ENCODE peak calls at places on chromosomes 4 and X, in seven cellular contexts. P is uterus, A is right lobe of liver, U is HCT116, I is GM13976, H is MCF 10A, N is BE2C. G is an unnamed sample.

GRCh38 chr4:61308033-61308432 is 107.9 kb downstream of the ADGRL3 start:
- DNase-seq in P (no peak), A (no peak), U (no peak), I (no peak), H (no peak), N (no peak), G (no peak)

GRCh38 chr4:9832640-9833039 is 51.2 kb downstream of the DRD5 start:
- DNase-seq in P (no peak), A (no peak), U (no peak), I (no peak), H (no peak), N (no peak), G (no peak)

GRCh38 chr4:70703695-70704332 is 15.5 kb downstream of the UTP3 start:
- DNase-seq in P (peak), A (no peak), U (no peak), I (no peak), H (peak), N (no peak), G (no peak)

GRCh38 chrX:16807976-16808542 is 21.8 kb downstream of the TXLNG start:
- DNase-seq in P (peak), A (no peak), U (no peak), I (no peak), H (peak), N (no peak), G (no peak)

GRCh38 chrX:128691872-128692271 is 639.7 kb upstream of the ACTRT1 start:
- DNase-seq in P (no peak), A (no peak), U (no peak), I (no peak), H (peak), N (no peak), G (no peak)

GRCh38 chr4:86582453-86582852 is 11.7 kb upstream of the PTPN13 start:
- DNase-seq in P (no peak), A (no peak), U (no peak), I (no peak), H (no peak), N (peak), G (no peak)

GRCh38 chrX:123927845-123928244 is 33.7 kb upstream of the STAG2 start:
- DNase-seq in P (no peak), A (no peak), U (no peak), I (no peak), H (no peak), N (no peak), G (no peak)

GRCh38 chr4:162952232-162952631 is 214.5 kb downstream of the NAF1 start:
- DNase-seq in P (no peak), A (no peak), U (peak), I (no peak), H (peak), N (no peak), G (no peak)

GRCh38 chr4:109298279-109299010 is 4.0 kb downstream of the COL25A1 start:
- DNase-seq in P (no peak), A (no peak), U (peak), I (no peak), H (peak), N (no peak), G (no peak)

GRCh38 chrX:21305799-21306336 is 68.3 kb upstream of the CNKSR2 start:
- DNase-seq in P (no peak), A (no peak), U (no peak), I (no peak), H (no peak), N (no peak), G (no peak)

GRCh38 chrX:17374619-17375360 is at the start of gene NHS:
- DNase-seq in P (peak), A (peak), U (peak), I (no peak), H (peak), N (peak), G (no peak)

GRCh38 chrX:37783284-37783683 is 3.4 kb downstream of the CYBB start:
- DNase-seq in P (no peak), A (peak), U (no peak), I (no peak), H (no peak), N (no peak), G (no peak)

GRCh38 chrX:48035891-48036290 is 29.1 kb downstream of the SPACA5 start:
- DNase-seq in P (no peak), A (no peak), U (no peak), I (no peak), H (no peak), N (no peak), G (no peak)

GRCh38 chrX:45806410-45807121 is 605.9 kb upstream of the DIPK2B start:
- DNase-seq in P (peak), A (no peak), U (no peak), I (peak), H (peak), N (no peak), G (peak)

GRCh38 chr4:139986108-139986507 is 167.9 kb downstream of the MAML3 start:
- DNase-seq in P (no peak), A (no peak), U (no peak), I (no peak), H (no peak), N (no peak), G (no peak)

GRCh38 chr4:8228319-8229250 is 29.5 kb downstream of the SH3TC1 start:
- DNase-seq in P (peak), A (peak), U (no peak), I (peak), H (peak), N (peak), G (peak)

GRCh38 chrX:120000490-120001246 is 57.1 kb upstream of the NKAP start:
- DNase-seq in P (no peak), A (no peak), U (no peak), I (no peak), H (peak), N (no peak), G (no peak)

GRCh38 chrX:68846536-68846935 is 17.7 kb downstream of the EFNB1 start:
- DNase-seq in P (no peak), A (no peak), U (no peak), I (no peak), H (no peak), N (no peak), G (no peak)

GRCh38 chrX:120429776-120430535 is 39.1 kb downstream of the LAMP2 start:
- DNase-seq in P (no peak), A (no peak), U (no peak), I (no peak), H (no peak), N (no peak), G (no peak)

GRCh38 chrX:13864264-13864663 is 47.4 kb upstream of the GPM6B start:
- DNase-seq in P (no peak), A (no peak), U (no peak), I (no peak), H (no peak), N (no peak), G (no peak)

GRCh38 chr4:152556283-152556682 is 20.4 kb upstream of the FBXW7 start:
- DNase-seq in P (no peak), A (no peak), U (no peak), I (no peak), H (no peak), N (no peak), G (no peak)

GRCh38 chrX:103571726-103572125 is 13.6 kb upstream of the TCEAL4 start:
- DNase-seq in P (no peak), A (no peak), U (no peak), I (no peak), H (no peak), N (no peak), G (no peak)

GRCh38 chr4:142168181-142168580 is 531.8 kb downstream of the IL15 start:
- DNase-seq in P (no peak), A (no peak), U (no peak), I (no peak), H (no peak), N (no peak), G (no peak)

GRCh38 chrX:1215123-1215823 is 2.8 kb upstream of the CRLF2 start:
- DNase-seq in P (no peak), A (no peak), U (no peak), I (no peak), H (no peak), N (no peak), G (no peak)

GRCh38 chrX:79268788-79269187 is 98.3 kb downstream of the ITM2A start:
- DNase-seq in P (no peak), A (no peak), U (no peak), I (no peak), H (peak), N (no peak), G (no peak)

GRCh38 chr4:116357758-116358157 is 727.6 kb downstream of the TRAM1L1 start:
- DNase-seq in P (no peak), A (no peak), U (no peak), I (no peak), H (peak), N (peak), G (no peak)

GRCh38 chrX:32867781-32868523 is 343.4 kb downstream of the DMD start:
- DNase-seq in P (no peak), A (no peak), U (no peak), I (no peak), H (no peak), N (no peak), G (no peak)

GRCh38 chr4:139857021-139857420 is 191.4 kb downstream of the MGST2 start:
- DNase-seq in P (no peak), A (peak), U (no peak), I (no peak), H (no peak), N (peak), G (no peak)

GRCh38 chr4:113539408-113539807 is 222.1 kb downstream of the CAMK2D start:
- DNase-seq in P (no peak), A (no peak), U (peak), I (no peak), H (no peak), N (no peak), G (no peak)

GRCh38 chrX:63417649-63418048 is 66.5 kb upstream of the SPIN4 start:
- DNase-seq in P (no peak), A (no peak), U (no peak), I (no peak), H (no peak), N (no peak), G (no peak)

GRCh38 chrX:151713859-151714258 is 2.0 kb upstream of the FATE1 start:
- DNase-seq in P (no peak), A (no peak), U (peak), I (peak), H (peak), N (peak), G (no peak)

GRCh38 chr4:2194556-2194955 is 47.4 kb downstream of the HAUS3 start:
- DNase-seq in P (no peak), A (no peak), U (no peak), I (no peak), H (no peak), N (no peak), G (no peak)

GRCh38 chrX:17435476-17435875 is 60.5 kb downstream of the NHS start:
- DNase-seq in P (no peak), A (no peak), U (no peak), I (no peak), H (no peak), N (no peak), G (no peak)

GRCh38 chr4:159386620-159387019 is 283.7 kb downstream of the RAPGEF2 start:
- DNase-seq in P (no peak), A (no peak), U (no peak), I (no peak), H (no peak), N (no peak), G (no peak)

GRCh38 chr4:159382875-159383568 is 280.1 kb downstream of the RAPGEF2 start:
- DNase-seq in P (no peak), A (no peak), U (no peak), I (no peak), H (no peak), N (no peak), G (no peak)

GRCh38 chr4:159383569-159383934 is 280.7 kb downstream of the RAPGEF2 start:
- DNase-seq in P (no peak), A (no peak), U (no peak), I (no peak), H (no peak), N (no peak), G (no peak)

GRCh38 chr4:159384017-159384416 is 281.1 kb downstream of the RAPGEF2 start:
- DNase-seq in P (no peak), A (no peak), U (no peak), I (no peak), H (no peak), N (no peak), G (no peak)

DNA sequence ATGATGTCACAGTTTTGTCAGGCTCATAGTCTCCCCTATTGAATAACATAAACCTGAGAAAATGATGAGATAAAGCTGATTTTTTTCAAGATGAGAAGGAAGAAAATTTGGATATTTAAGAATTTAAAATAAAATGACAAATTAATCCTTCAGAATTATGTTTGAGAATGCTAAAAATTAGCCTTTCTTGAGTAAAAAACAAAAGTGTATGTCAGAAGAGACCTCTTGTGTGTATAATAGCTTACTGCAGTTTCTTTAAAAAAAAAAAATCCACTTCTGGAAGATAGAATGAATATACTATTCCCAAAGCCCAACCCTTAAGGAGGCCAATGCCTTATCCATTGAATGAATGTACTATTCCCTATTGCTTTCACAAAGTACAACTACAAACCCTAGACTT is 281.7 kb downstream of the RAPGEF2 start:
- DNase-seq in P (no peak), A (no peak), U (no peak), I (no peak), H (no peak), N (no peak), G (no peak)
- TF ChIP-seq CTCF in P (no peak), A (no peak), U (no peak), I (no peak), H (no peak), N (no peak), G (no peak)

GRCh38 chr4:73919691-73920090 is 50.5 kb downstream of the CXCL1 start:
- DNase-seq in P (no peak), A (no peak), U (no peak), I (no peak), H (no peak), N (no peak), G (no peak)

GRCh38 chr4:73922317-73922716 is 53.1 kb downstream of the CXCL1 start:
- DNase-seq in P (no peak), A (no peak), U (no peak), I (no peak), H (no peak), N (no peak), G (no peak)

GRCh38 chr4:73918058-73918457 is 48.9 kb downstream of the CXCL1 start:
- DNase-seq in P (no peak), A (no peak), U (no peak), I (no peak), H (no peak), N (no peak), G (no peak)

GRCh38 chr4:73923631-73923937 is 54.4 kb downstream of the CXCL1 start:
- DNase-seq in P (no peak), A (no peak), U (no peak), I (no peak), H (no peak), N (no peak), G (no peak)

DNA sequence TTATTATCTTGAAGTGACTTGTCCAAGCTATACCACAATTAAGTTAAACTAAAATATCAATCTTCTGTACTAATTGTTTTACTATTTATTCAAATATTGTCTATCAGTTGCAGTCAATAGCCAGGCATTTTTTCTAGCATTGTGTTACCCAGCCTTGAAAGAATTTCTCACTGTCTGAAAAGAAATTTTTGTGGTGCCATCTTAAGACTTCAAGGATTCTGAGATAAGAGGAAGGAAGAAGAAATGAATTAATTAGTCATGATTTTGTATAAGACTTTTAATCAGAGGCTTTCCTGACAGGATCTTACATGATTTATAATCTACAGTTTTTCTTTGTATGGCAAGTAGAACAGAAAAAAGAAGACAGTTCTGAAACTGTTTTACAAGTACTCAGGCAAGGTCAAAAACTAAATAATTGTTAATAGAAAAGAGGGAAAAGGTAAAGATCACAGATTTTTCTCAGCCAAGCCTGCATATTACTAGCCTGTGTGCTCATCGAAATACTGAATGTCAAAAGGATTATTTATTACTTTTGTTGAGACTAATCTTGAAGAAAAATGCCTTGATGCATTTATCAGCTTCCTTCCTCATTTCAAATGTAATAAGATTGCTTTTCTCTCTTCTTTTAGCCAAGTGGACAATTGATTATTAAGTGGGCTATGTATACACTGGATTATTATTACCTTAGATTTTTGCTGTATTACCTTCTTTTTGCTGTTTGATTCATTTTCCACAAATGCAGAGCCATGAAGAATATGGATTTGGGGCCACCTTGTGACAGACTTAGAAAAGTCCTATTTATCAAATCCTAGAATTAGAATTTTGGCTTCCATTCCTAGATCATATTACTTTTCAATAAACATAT is 53.8 kb downstream of the CXCL1 start:
- DNase-seq in P (no peak), A (no peak), U (peak), I (no peak), H (peak), N (no peak), G (no peak)
- TF ChIP-seq CTCF in P (peak), A (peak), U (peak), I (peak), H (peak), N (no peak), G (no peak)

GRCh38 chrX:112148397-112148796 is 65.8 kb upstream of the TRPC5 start:
- DNase-seq in P (no peak), A (no peak), U (no peak), I (no peak), H (no peak), N (no peak), G (no peak)

GRCh38 chrX:112147206-112147605 is 64.6 kb upstream of the TRPC5 start:
- DNase-seq in P (no peak), A (no peak), U (no peak), I (no peak), H (peak), N (peak), G (no peak)
- TF ChIP-seq CTCF in P (no peak), A (peak), U (peak), I (peak), H (peak), N (peak), G (no peak)

DNA sequence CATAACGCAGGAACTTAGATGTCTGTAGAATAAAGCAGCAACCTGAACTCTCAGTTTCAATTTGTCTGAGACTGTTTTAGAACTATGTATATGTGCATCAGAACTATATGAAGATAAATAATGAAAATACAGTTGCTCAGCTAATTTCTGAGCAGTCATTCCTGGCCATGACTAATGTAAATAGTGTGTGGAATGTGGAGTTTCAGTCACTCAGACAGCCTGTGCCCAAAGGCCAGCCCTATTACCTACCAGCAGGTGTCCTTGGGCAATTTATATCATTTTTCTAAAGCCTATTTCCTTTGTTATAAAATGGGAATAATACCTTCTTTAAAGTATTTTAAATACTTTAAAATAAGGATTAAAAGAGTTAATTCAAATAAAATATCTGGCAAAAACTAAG is 56.0 kb upstream of the RELL1 start:
- DNase-seq in P (no peak), A (no peak), U (peak), I (no peak), H (peak), N (no peak), G (no peak)
- TF ChIP-seq CTCF in P (no peak), A (no peak), U (peak), I (no peak), H (no peak), N (no peak), G (no peak)

GRCh38 chrX:19912-20571 is 261.1 kb upstream of the PLCXD1 start:
- DNase-seq in P (no peak), A (no peak), U (no peak), I (no peak), H (no peak), N (peak), G (no peak)
- TF ChIP-seq CTCF in P (no peak), A (no peak), U (no peak), I (peak), H (no peak), N (no peak), G (no peak)

GRCh38 chr4:80196259-80197131 is 808 bp upstream of the PRDM8 start:
- DNase-seq in P (no peak), A (no peak), U (no peak), I (no peak), H (no peak), N (no peak), G (no peak)
- TF ChIP-seq CTCF in P (no peak), A (no peak), U (no peak), I (no peak), H (no peak), N (no peak), G (no peak)

GRCh38 chrX:93538575-93538974 is 134.8 kb downstream of the NAP1L3 start:
- DNase-seq in P (no peak), A (no peak), U (no peak), I (no peak), H (peak), N (no peak), G (no peak)
- TF ChIP-seq CTCF in P (no peak), A (peak), U (no peak), I (no peak), H (peak), N (no peak), G (no peak)

GRCh38 chrX:130120746-130121504 is 10.6 kb upstream of the ELF4 start:
- DNase-seq in P (peak), A (peak), U (no peak), I (peak), H (peak), N (peak), G (peak)
- TF ChIP-seq CTCF in P (peak), A (peak), U (peak), I (peak), H (peak), N (peak), G (peak)

GRCh38 chr4:166594326-166594946 is 639.9 kb downstream of the SPOCK3 start:
- DNase-seq in P (no peak), A (no peak), U (peak), I (peak), H (peak), N (peak), G (no peak)
- TF ChIP-seq CTCF in P (no peak), A (peak), U (peak), I (peak), H (peak), N (peak), G (no peak)

G was measured in CD4-positive, alpha-beta T cell.